ENCODE peak calls at places on chromosomes 1 and 21, in six cellular contexts. One of them, this sample, is unnamed.

GRCh38 chr21:41634211-41634694 is 126.3 kb upstream of the TMPRSS2 start:
- DNase-seq in endothelial cell: no peak
- DNase-seq in cardiac fibroblast: no peak
- DNase-seq in RWPE2: peak
- DNase-seq in right lobe of liver: no peak
- DNase-seq in BE2C: no peak
- DNase-seq in this sample: peak

GRCh38 chr1:25197235-25197930 is 34.9 kb downstream of the SYF2 start:
- DNase-seq in endothelial cell: no peak
- DNase-seq in cardiac fibroblast: no peak
- DNase-seq in RWPE2: no peak
- DNase-seq in right lobe of liver: no peak
- DNase-seq in BE2C: no peak
- DNase-seq in this sample: peak

GRCh38 chr1:213122514-213122929 is 71.5 kb downstream of the RPS6KC1 start:
- DNase-seq in endothelial cell: no peak
- DNase-seq in cardiac fibroblast: peak
- DNase-seq in RWPE2: no peak
- DNase-seq in right lobe of liver: no peak
- DNase-seq in BE2C: no peak
- DNase-seq in this sample: no peak

GRCh38 chr1:235075121-235075954 is 53.3 kb downstream of the TOMM20 start:
- DNase-seq in endothelial cell: no peak
- DNase-seq in cardiac fibroblast: peak
- DNase-seq in RWPE2: no peak
- DNase-seq in right lobe of liver: peak
- DNase-seq in BE2C: no peak
- DNase-seq in this sample: no peak

GRCh38 chr1:196877964-196878363 is 9.9 kb upstream of the CFHR4 start:
- DNase-seq in endothelial cell: peak
- DNase-seq in cardiac fibroblast: peak
- DNase-seq in RWPE2: no peak
- DNase-seq in right lobe of liver: peak
- DNase-seq in BE2C: peak
- DNase-seq in this sample: peak

GRCh38 chr1:102783487-102783886 is 324.8 kb downstream of the COL11A1 start:
- DNase-seq in endothelial cell: no peak
- DNase-seq in cardiac fibroblast: no peak
- DNase-seq in RWPE2: no peak
- DNase-seq in right lobe of liver: no peak
- DNase-seq in BE2C: no peak
- DNase-seq in this sample: no peak

GRCh38 chr1:208131631-208132286 is 112.4 kb downstream of the PLXNA2 start:
- DNase-seq in endothelial cell: no peak
- DNase-seq in cardiac fibroblast: no peak
- DNase-seq in RWPE2: no peak
- DNase-seq in right lobe of liver: no peak
- DNase-seq in BE2C: no peak
- DNase-seq in this sample: no peak

GRCh38 chr21:37558676-37559204 is 192.2 kb downstream of the DYRK1A start:
- DNase-seq in endothelial cell: no peak
- DNase-seq in cardiac fibroblast: no peak
- DNase-seq in RWPE2: no peak
- DNase-seq in right lobe of liver: no peak
- DNase-seq in BE2C: no peak
- DNase-seq in this sample: no peak

GRCh38 chr1:244341455-244342450 is 110.0 kb downstream of the ADSS2 start:
- DNase-seq in endothelial cell: no peak
- DNase-seq in cardiac fibroblast: peak
- DNase-seq in RWPE2: peak
- DNase-seq in right lobe of liver: no peak
- DNase-seq in BE2C: no peak
- DNase-seq in this sample: no peak

GRCh38 chr1:155913969-155914757 is 3.0 kb upstream of the RIT1 start:
- DNase-seq in endothelial cell: no peak
- DNase-seq in cardiac fibroblast: no peak
- DNase-seq in RWPE2: no peak
- DNase-seq in right lobe of liver: no peak
- DNase-seq in BE2C: no peak
- DNase-seq in this sample: no peak

GRCh38 chr1:116886532-116886931 is 23.2 kb upstream of the PTGFRN start:
- DNase-seq in endothelial cell: no peak
- DNase-seq in cardiac fibroblast: peak
- DNase-seq in RWPE2: peak
- DNase-seq in right lobe of liver: no peak
- DNase-seq in BE2C: no peak
- DNase-seq in this sample: no peak

GRCh38 chr1:25117233-25117823 is 115.0 kb downstream of the SYF2 start:
- DNase-seq in endothelial cell: peak
- DNase-seq in cardiac fibroblast: no peak
- DNase-seq in RWPE2: no peak
- DNase-seq in right lobe of liver: no peak
- DNase-seq in BE2C: peak
- DNase-seq in this sample: no peak

GRCh38 chr1:242523968-242524570 is 428 bp downstream of the PLD5 start:
- DNase-seq in endothelial cell: peak
- DNase-seq in cardiac fibroblast: peak
- DNase-seq in RWPE2: no peak
- DNase-seq in right lobe of liver: no peak
- DNase-seq in BE2C: peak
- DNase-seq in this sample: no peak

GRCh38 chr1:232033285-232033684 is 406.7 kb downstream of the DISC1 start:
- DNase-seq in endothelial cell: no peak
- DNase-seq in cardiac fibroblast: no peak
- DNase-seq in RWPE2: no peak
- DNase-seq in right lobe of liver: no peak
- DNase-seq in BE2C: peak
- DNase-seq in this sample: no peak

GRCh38 chr1:48966583-48966982 is 189.9 kb upstream of the BEND5 start:
- DNase-seq in endothelial cell: no peak
- DNase-seq in cardiac fibroblast: no peak
- DNase-seq in RWPE2: no peak
- DNase-seq in right lobe of liver: no peak
- DNase-seq in BE2C: no peak
- DNase-seq in this sample: no peak

GRCh38 chr1:12177999-12178441 is 11.2 kb downstream of the TNFRSF1B start:
- DNase-seq in endothelial cell: no peak
- DNase-seq in cardiac fibroblast: peak
- DNase-seq in RWPE2: no peak
- DNase-seq in right lobe of liver: peak
- DNase-seq in BE2C: peak
- DNase-seq in this sample: no peak
- TF ChIP-seq CTCF in endothelial cell: no peak
- TF ChIP-seq CTCF in cardiac fibroblast: no peak
- TF ChIP-seq CTCF in RWPE2: no peak
- TF ChIP-seq CTCF in right lobe of liver: no peak
- TF ChIP-seq CTCF in BE2C: no peak
- TF ChIP-seq CTCF in this sample: no peak

DNA sequence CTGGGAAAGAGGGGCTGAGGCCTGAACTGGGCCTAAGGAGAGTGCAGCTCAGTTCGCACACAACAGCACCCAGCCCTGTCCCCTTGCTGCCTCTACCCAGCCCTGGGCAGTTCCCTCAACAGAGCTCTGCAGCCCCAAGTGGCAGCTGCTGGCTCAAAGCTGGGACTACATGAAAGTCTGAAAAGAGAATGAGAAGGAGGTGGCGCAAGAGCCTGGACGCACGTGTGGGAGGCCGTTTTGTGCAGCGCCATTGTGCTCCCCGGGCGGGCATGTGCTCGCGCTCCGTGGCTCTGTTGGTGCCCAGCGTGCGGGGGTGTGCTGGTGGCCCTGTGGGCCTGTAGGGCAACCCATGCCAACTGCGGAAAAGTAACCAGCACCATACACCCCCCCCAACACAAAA is 10.3 kb downstream of the GPR37L1 start:
- DNase-seq in endothelial cell: no peak
- DNase-seq in cardiac fibroblast: no peak
- DNase-seq in RWPE2: no peak
- DNase-seq in right lobe of liver: no peak
- DNase-seq in BE2C: no peak
- DNase-seq in this sample: no peak
- TF ChIP-seq CTCF in endothelial cell: no peak
- TF ChIP-seq CTCF in cardiac fibroblast: no peak
- TF ChIP-seq CTCF in RWPE2: no peak
- TF ChIP-seq CTCF in right lobe of liver: no peak
- TF ChIP-seq CTCF in BE2C: no peak
- TF ChIP-seq CTCF in this sample: no peak

DNA sequence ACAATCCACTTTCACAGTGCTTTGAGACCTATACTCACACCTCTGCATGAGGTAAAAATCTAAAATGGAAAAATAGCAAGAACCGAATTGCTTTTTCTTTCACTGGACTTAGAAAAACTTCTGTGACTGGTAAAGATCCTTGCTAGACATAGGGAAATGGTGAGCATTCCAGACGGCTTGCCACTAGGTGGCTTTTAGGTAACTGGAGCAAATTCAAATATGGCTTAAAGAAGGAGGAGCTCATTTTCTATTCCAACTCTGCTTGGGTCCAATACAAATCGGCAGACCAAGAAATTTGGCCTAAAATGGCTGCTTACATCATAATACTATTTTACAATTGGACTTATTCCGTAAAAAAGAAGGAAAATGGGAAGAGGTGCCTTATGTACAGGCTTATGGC is 977.9 kb downstream of the ADGRL2 start:
- DNase-seq in endothelial cell: no peak
- DNase-seq in cardiac fibroblast: peak
- DNase-seq in RWPE2: no peak
- DNase-seq in right lobe of liver: no peak
- DNase-seq in BE2C: peak
- DNase-seq in this sample: no peak
- TF ChIP-seq CTCF in endothelial cell: peak
- TF ChIP-seq CTCF in cardiac fibroblast: peak
- TF ChIP-seq CTCF in RWPE2: peak
- TF ChIP-seq CTCF in right lobe of liver: no peak
- TF ChIP-seq CTCF in BE2C: peak
- TF ChIP-seq CTCF in this sample: peak

GRCh38 chr1:55559111-55559510 is 343.9 kb upstream of the USP24 start:
- DNase-seq in endothelial cell: no peak
- DNase-seq in cardiac fibroblast: peak
- DNase-seq in RWPE2: no peak
- DNase-seq in right lobe of liver: no peak
- DNase-seq in BE2C: no peak
- DNase-seq in this sample: no peak
- TF ChIP-seq CTCF in endothelial cell: no peak
- TF ChIP-seq CTCF in cardiac fibroblast: no peak
- TF ChIP-seq CTCF in RWPE2: no peak
- TF ChIP-seq CTCF in right lobe of liver: no peak
- TF ChIP-seq CTCF in BE2C: no peak
- TF ChIP-seq CTCF in this sample: no peak

GRCh38 chr1:1043921-1044320 is 24.0 kb downstream of the AGRN start:
- DNase-seq in endothelial cell: no peak
- DNase-seq in cardiac fibroblast: no peak
- DNase-seq in RWPE2: no peak
- DNase-seq in right lobe of liver: no peak
- DNase-seq in BE2C: no peak
- DNase-seq in this sample: no peak

GRCh38 chr1:1044455-1044854 is 24.5 kb downstream of the AGRN start:
- DNase-seq in endothelial cell: no peak
- DNase-seq in cardiac fibroblast: no peak
- DNase-seq in RWPE2: no peak
- DNase-seq in right lobe of liver: no peak
- DNase-seq in BE2C: no peak
- DNase-seq in this sample: no peak

GRCh38 chr1:1042831-1043230 is 22.9 kb downstream of the AGRN start:
- DNase-seq in endothelial cell: no peak
- DNase-seq in cardiac fibroblast: no peak
- DNase-seq in RWPE2: no peak
- DNase-seq in right lobe of liver: no peak
- DNase-seq in BE2C: no peak
- DNase-seq in this sample: no peak

GRCh38 chr1:1041873-1042272 is 22.0 kb downstream of the AGRN start:
- DNase-seq in endothelial cell: no peak
- DNase-seq in cardiac fibroblast: no peak
- DNase-seq in RWPE2: no peak
- DNase-seq in right lobe of liver: no peak
- DNase-seq in BE2C: no peak
- DNase-seq in this sample: no peak

DNA sequence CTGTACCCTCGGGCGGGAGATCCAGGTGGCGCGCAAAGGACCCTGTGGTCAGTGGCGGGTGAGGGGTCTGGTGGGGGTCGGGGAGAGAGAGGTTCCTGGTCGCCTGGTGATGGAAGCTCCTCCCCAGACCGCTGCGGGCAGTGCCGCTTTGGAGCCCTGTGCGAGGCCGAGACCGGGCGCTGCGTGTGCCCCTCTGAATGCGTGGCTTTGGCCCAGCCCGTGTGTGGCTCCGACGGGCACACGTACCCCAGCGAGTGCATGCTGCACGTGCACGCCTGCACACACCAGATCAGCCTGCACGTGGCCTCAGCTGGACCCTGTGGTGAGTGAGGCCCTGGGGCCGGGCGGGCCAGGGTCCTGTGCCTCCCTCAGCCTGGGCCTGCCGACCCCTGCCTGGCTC is 23.5 kb downstream of the AGRN start:
- DNase-seq in endothelial cell: no peak
- DNase-seq in cardiac fibroblast: no peak
- DNase-seq in RWPE2: no peak
- DNase-seq in right lobe of liver: no peak
- DNase-seq in BE2C: no peak
- DNase-seq in this sample: no peak
- TF ChIP-seq CTCF in endothelial cell: no peak
- TF ChIP-seq CTCF in cardiac fibroblast: no peak
- TF ChIP-seq CTCF in RWPE2: no peak
- TF ChIP-seq CTCF in right lobe of liver: no peak
- TF ChIP-seq CTCF in BE2C: no peak
- TF ChIP-seq CTCF in this sample: no peak

GRCh38 chr1:115837386-115837761 is 3.6 kb downstream of the NHLH2 start:
- DNase-seq in endothelial cell: no peak
- DNase-seq in cardiac fibroblast: no peak
- DNase-seq in RWPE2: no peak
- DNase-seq in right lobe of liver: no peak
- DNase-seq in BE2C: no peak
- DNase-seq in this sample: no peak

GRCh38 chr1:115830963-115831362 is 10.0 kb downstream of the NHLH2 start:
- DNase-seq in endothelial cell: no peak
- DNase-seq in cardiac fibroblast: no peak
- DNase-seq in RWPE2: no peak
- DNase-seq in right lobe of liver: no peak
- DNase-seq in BE2C: no peak
- DNase-seq in this sample: no peak

GRCh38 chr1:115829947-115830346 is 11.0 kb downstream of the NHLH2 start:
- DNase-seq in endothelial cell: no peak
- DNase-seq in cardiac fibroblast: no peak
- DNase-seq in RWPE2: no peak
- DNase-seq in right lobe of liver: no peak
- DNase-seq in BE2C: no peak
- DNase-seq in this sample: no peak

GRCh38 chr1:115832651-115833050 is 8.3 kb downstream of the NHLH2 start:
- DNase-seq in endothelial cell: no peak
- DNase-seq in cardiac fibroblast: no peak
- DNase-seq in RWPE2: no peak
- DNase-seq in right lobe of liver: no peak
- DNase-seq in BE2C: no peak
- DNase-seq in this sample: no peak

GRCh38 chr1:115833806-115834205 is 7.1 kb downstream of the NHLH2 start:
- DNase-seq in endothelial cell: peak
- DNase-seq in cardiac fibroblast: no peak
- DNase-seq in RWPE2: no peak
- DNase-seq in right lobe of liver: no peak
- DNase-seq in BE2C: no peak
- DNase-seq in this sample: no peak
- TF ChIP-seq CTCF in endothelial cell: no peak
- TF ChIP-seq CTCF in cardiac fibroblast: no peak
- TF ChIP-seq CTCF in RWPE2: no peak
- TF ChIP-seq CTCF in right lobe of liver: no peak
- TF ChIP-seq CTCF in BE2C: peak
- TF ChIP-seq CTCF in this sample: no peak

This sample was measured in chondrocyte.